ENCODE peak calls at places on chromosomes 7 and 10, in eight cellular contexts. X is fibroblast of lung, L is neural crest cell, P is cardiac fibroblast, J is pancreas, V is GM23338, H is GM10248, U is fibroblast of the aortic adventitia. A is an unnamed sample.

GRCh38 chr7:23214423-23214822 is 32.2 kb upstream of the GPNMB start:
- DNase-seq in L (no peak), J (no peak), X (no peak), V (no peak), P (no peak), H (no peak), U (no peak), A (no peak)

GRCh38 chr10:1739751-1740150 is 2.4 kb upstream of the ADARB2 start:
- DNase-seq in V (no peak), U (no peak), L (no peak), X (no peak), J (no peak), P (no peak), H (no peak), A (no peak)

GRCh38 chr10:120841522-120842189 is 9.5 kb upstream of the WDR11 start:
- DNase-seq in H (no peak), J (no peak), U (no peak), P (no peak), L (no peak), X (no peak), V (no peak), A (no peak)

GRCh38 chr7:111383133-111383532 is 179.2 kb downstream of the IMMP2L start:
- DNase-seq in H (no peak), X (no peak), V (no peak), P (no peak), L (no peak), U (no peak), J (no peak), A (no peak)

GRCh38 chr10:91034494-91035157 is 113.7 kb upstream of the ANKRD1 start:
- DNase-seq in V (peak; percentile 50), J (peak; percentile 18), H (no peak), L (no peak), X (peak; percentile 78), U (peak; percentile 78), P (peak; percentile 96), A (no peak)

GRCh38 chr7:133633055-133633454 is 380.2 kb downstream of the EXOC4 start:
- DNase-seq in H (no peak), J (no peak), L (no peak), X (peak; percentile 55), V (no peak), U (peak; percentile 59), P (peak; percentile 68), A (no peak)

GRCh38 chr10:94680544-94680943 is 3.0 kb upstream of the CYP2C18 start:
- DNase-seq in P (no peak), L (no peak), V (no peak), U (peak; percentile 9), H (no peak), J (no peak), X (peak; percentile 1), A (no peak)

GRCh38 chr7:76234931-76235441 is 33.3 kb downstream of the SRRM3 start:
- DNase-seq in U (peak; percentile 74), V (peak; percentile 91), J (peak; percentile 73), L (peak; percentile 95), P (peak; percentile 82), X (peak; percentile 79), H (peak; percentile 88), A (peak; percentile 93)

GRCh38 chr10:69676301-69676700 is 46.3 kb downstream of the FAM241B start:
- DNase-seq in J (no peak), U (no peak), P (no peak), V (no peak), X (no peak), L (no peak), H (no peak), A (no peak)

GRCh38 chr10:5888843-5889623 is 660 bp downstream of the ANKRD16 start:
- DNase-seq in L (peak; percentile 32), V (peak; percentile 70), U (peak; percentile 15), P (no peak), X (peak; percentile 11), J (peak; percentile 65), H (peak; percentile 57), A (peak; percentile 64)

DNA sequence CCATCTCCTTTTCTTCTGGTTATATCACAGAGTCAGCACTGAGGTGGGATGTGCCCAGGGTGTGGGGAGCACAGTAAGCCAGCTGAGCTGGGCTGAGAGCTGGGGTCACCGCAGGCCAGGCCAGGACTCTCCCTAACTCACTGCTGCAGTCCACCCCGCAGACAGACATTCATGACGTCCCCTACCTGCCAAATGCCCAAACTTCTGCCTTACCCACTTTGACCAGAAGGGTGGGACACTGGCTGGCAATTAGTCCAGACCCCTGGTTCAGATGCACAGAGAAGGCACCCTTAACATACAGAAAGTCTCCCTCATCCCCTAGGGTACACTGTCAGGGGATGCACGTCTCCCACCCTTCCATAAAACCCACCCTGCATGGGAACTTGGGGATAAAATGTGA is 2.1 kb downstream of the DRGX start:
- DNase-seq in U (no peak), V (peak; percentile 41), P (no peak), L (no peak), X (no peak), H (no peak), J (no peak), A (no peak)
- TF ChIP-seq CTCF in U (no peak), V (peak; percentile 31), P (peak; percentile 9), L (no peak), X (no peak), H (no peak), J (no peak), A (no peak)

GRCh38 chr10:17209302-17209701 is 7.8 kb upstream of the TRDMT1 start:
- DNase-seq in V (no peak), J (no peak), P (no peak), X (no peak), U (no peak), H (no peak), L (no peak), A (no peak)
- TF ChIP-seq CTCF in V (no peak), J (no peak), P (no peak), X (no peak), U (no peak), H (no peak), L (no peak), A (no peak)

DNA sequence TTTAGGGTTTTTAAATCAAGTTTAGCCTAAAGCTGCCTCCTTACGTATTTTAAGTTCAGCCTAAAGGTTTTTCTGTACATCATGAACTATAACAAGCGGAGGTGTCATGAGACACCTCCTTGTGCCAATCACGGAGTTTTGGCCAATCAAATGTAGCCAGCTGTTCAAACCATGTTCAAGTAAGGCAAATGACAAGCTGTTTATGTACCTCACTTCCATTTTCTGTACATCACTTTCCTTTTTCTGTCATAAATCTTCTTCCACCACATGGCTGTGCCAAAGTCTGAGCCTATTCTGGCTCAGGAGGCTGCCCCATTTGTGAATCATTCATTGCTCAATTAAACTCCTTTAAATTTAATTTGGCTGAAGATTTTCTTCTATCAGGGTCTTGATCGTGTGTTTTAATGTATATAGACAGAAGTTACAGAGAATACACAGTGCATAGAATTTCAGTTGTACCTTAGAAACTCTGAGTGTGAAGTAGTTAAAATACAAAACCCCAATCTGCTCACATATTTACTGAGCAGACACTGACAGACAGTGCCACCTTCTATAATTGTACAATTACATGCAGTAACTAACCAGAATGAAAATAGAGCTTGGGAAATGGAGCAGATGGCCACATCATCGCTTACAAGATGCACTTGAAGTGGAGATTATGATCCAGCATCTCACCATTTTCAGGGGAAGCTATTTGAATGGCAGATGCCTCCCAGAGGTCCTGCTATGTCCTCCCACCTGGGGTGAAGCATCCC is 76.9 kb upstream of the LANCL2 start:
- DNase-seq in L (no peak), P (peak; percentile 13), J (no peak), U (no peak), V (no peak), H (no peak), X (peak; percentile 11), A (no peak)
- TF ChIP-seq CTCF in L (no peak), P (no peak), J (no peak), U (no peak), V (no peak), H (peak; percentile 4), X (no peak), A (peak; percentile 9)

DNA sequence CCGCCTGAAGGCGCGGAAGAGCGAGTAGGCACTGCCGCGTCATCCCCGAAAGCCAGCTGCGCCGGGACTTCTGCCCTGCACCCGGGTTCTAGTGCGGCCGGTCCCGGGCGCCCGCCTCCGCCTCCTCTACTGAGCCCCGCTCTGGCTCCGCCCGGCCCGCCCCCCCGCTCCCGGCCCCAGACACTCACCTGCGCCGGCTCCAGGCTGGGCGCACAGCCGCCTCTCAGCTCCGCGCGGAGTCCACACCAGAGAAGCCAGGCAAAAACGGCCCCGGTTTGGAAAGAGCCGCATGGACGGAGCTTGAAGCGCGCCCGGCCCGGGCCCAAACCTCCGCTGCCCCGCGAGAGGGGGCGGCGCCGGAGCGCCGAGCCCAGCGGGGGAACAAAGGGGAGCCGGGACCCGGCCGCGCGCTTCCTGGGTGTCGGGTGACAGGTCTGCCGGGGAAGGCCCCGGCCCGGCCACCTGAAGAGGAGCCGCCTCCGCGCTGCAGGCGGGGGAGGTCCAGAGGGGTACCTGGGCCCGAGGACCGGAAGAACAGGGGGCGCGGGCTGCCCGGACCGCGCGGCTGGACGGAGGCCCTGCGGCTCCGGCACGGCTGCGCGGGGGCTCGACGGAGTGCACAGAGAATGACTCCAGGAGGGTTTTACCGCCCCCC is 168.2 kb downstream of the NRF1 start:
- DNase-seq in U (no peak), X (no peak), J (peak; percentile 84), V (peak; percentile 94), H (peak; percentile 68), L (no peak), P (no peak), A (peak; percentile 88)
- TF ChIP-seq CTCF in U (no peak), X (no peak), J (no peak), V (no peak), H (no peak), L (no peak), P (no peak), A (no peak)

DNA sequence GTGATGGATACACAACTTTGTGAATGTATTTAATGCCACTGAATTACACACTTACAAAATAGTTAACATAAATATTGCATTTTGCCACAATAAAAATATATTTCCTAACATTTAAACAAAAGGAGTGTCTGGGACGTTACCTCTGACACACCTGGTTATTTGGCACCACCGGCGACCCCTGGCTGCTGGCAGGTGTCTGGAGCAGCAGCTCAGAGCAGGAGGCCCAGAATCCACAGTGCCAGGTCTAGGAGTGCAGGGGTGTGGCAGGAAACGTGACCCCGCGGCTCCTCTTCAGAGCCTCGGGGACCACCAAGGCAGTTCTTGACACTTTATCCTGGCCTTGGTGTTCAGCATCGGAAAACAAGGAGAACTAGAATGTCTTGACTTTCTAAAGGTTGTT is 46.3 kb downstream of the MGMT start:
- DNase-seq in U (no peak), J (no peak), L (no peak), H (no peak), P (no peak), V (peak; percentile 52), X (no peak), A (no peak)
- TF ChIP-seq CTCF in U (no peak), J (no peak), L (no peak), H (no peak), P (no peak), V (peak; percentile 51), X (no peak), A (no peak)

DNA sequence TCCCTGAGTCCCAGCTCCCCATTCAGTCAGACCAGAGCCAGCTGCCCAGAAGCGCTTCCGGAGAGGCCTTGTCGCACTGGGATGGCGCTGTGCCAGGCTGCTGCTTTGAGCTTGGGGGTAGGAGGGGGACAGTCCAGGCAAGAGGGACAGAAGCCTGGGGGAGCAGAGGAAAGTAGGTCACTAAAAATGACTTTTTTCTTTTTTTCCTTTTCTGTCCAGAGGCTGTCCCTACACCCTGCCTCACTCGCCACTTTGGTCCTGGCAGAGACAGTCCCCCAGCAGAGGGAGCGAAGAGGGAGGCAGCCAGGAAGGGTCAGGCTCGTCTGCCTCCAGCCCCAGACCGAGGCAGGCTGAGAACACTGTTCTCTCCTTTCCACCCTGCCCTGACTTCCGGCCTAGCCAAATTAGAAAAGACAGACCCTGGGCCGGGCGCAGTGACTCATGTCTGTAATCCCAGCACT is 15.8 kb upstream of the TRIM8 start:
- DNase-seq in J (peak; percentile 70), L (no peak), V (no peak), X (no peak), H (no peak), U (no peak), P (no peak), A (no peak)
- TF ChIP-seq CTCF in J (no peak), L (no peak), V (no peak), X (peak; percentile 14), H (no peak), U (no peak), P (peak; percentile 5), A (no peak)